ENCODE peak calls at places on chromosomes 5 and 9, in seven cellular contexts. One of them, this sample, is unnamed.
A peak's percentile ranks its signal among the peaks of the same experiment; 100 is the strongest.

GRCh38 chr5:135423158-135423925 is 23.8 kb downstream of the DCANP1 start:
- DNase-seq in cardiac muscle cell: peak; percentile 30
- DNase-seq in CD8-positive, alpha-beta T cell: no peak
- DNase-seq in fibroblast of lung: peak; percentile 48
- DNase-seq in sigmoid colon: no peak
- DNase-seq in IMR-90: no peak
- DNase-seq in hepatocyte: peak; percentile 56
- DNase-seq in this sample: peak; percentile 42

GRCh38 chr9:76610009-76610352 is 151.0 kb downstream of the GCNT1 start:
- DNase-seq in cardiac muscle cell: peak; percentile 93
- DNase-seq in CD8-positive, alpha-beta T cell: no peak
- DNase-seq in fibroblast of lung: peak; percentile 51
- DNase-seq in sigmoid colon: peak; percentile 91
- DNase-seq in IMR-90: peak; percentile 54
- DNase-seq in hepatocyte: peak; percentile 69
- DNase-seq in this sample: no peak

GRCh38 chr5:102622244-102622643 is 123.4 kb upstream of the SLCO6A1 start:
- DNase-seq in cardiac muscle cell: no peak
- DNase-seq in CD8-positive, alpha-beta T cell: no peak
- DNase-seq in fibroblast of lung: no peak
- DNase-seq in sigmoid colon: no peak
- DNase-seq in IMR-90: no peak
- DNase-seq in hepatocyte: no peak
- DNase-seq in this sample: no peak

GRCh38 chr9:104279535-104280215 is 185.6 kb downstream of the SMC2 start:
- DNase-seq in cardiac muscle cell: peak; percentile 70
- DNase-seq in CD8-positive, alpha-beta T cell: no peak
- DNase-seq in fibroblast of lung: peak; percentile 12
- DNase-seq in sigmoid colon: no peak
- DNase-seq in IMR-90: no peak
- DNase-seq in hepatocyte: no peak
- DNase-seq in this sample: no peak

GRCh38 chr9:114119242-114120191 is 20.4 kb upstream of the KIF12 start:
- DNase-seq in cardiac muscle cell: no peak
- DNase-seq in CD8-positive, alpha-beta T cell: no peak
- DNase-seq in fibroblast of lung: no peak
- DNase-seq in sigmoid colon: no peak
- DNase-seq in IMR-90: no peak
- DNase-seq in hepatocyte: no peak
- DNase-seq in this sample: no peak

GRCh38 chr5:124906339-124907097 is 160.1 kb upstream of the ZNF608 start:
- DNase-seq in cardiac muscle cell: peak; percentile 92
- DNase-seq in CD8-positive, alpha-beta T cell: no peak
- DNase-seq in fibroblast of lung: peak; percentile 78
- DNase-seq in sigmoid colon: peak; percentile 87
- DNase-seq in IMR-90: peak; percentile 79
- DNase-seq in hepatocyte: peak; percentile 58
- DNase-seq in this sample: no peak

GRCh38 chr9:75175395-75175794 is 87.1 kb downstream of the OSTF1 start:
- DNase-seq in cardiac muscle cell: no peak
- DNase-seq in CD8-positive, alpha-beta T cell: no peak
- DNase-seq in fibroblast of lung: no peak
- DNase-seq in sigmoid colon: no peak
- DNase-seq in IMR-90: no peak
- DNase-seq in hepatocyte: no peak
- DNase-seq in this sample: no peak

GRCh38 chr5:96067902-96068614 is 106.4 kb upstream of the ELL2 start:
- DNase-seq in cardiac muscle cell: peak; percentile 79
- DNase-seq in CD8-positive, alpha-beta T cell: no peak
- DNase-seq in fibroblast of lung: peak; percentile 97
- DNase-seq in sigmoid colon: no peak
- DNase-seq in IMR-90: peak; percentile 95
- DNase-seq in hepatocyte: peak; percentile 72
- DNase-seq in this sample: peak; percentile 47

GRCh38 chr5:108421713-108422112 is 39.8 kb upstream of the FBXL17 start:
- DNase-seq in cardiac muscle cell: no peak
- DNase-seq in CD8-positive, alpha-beta T cell: no peak
- DNase-seq in fibroblast of lung: peak; percentile 13
- DNase-seq in sigmoid colon: no peak
- DNase-seq in IMR-90: peak; percentile 16
- DNase-seq in hepatocyte: no peak
- DNase-seq in this sample: no peak

GRCh38 chr9:107067715-107068416 is 204.9 kb downstream of the ZNF462 start:
- DNase-seq in cardiac muscle cell: no peak
- DNase-seq in CD8-positive, alpha-beta T cell: no peak
- DNase-seq in fibroblast of lung: no peak
- DNase-seq in sigmoid colon: no peak
- DNase-seq in IMR-90: no peak
- DNase-seq in hepatocyte: peak; percentile 55
- DNase-seq in this sample: peak; percentile 63

GRCh38 chr5:56319281-56320242 is 86.4 kb upstream of the ANKRD55 start:
- DNase-seq in cardiac muscle cell: peak; percentile 84
- DNase-seq in CD8-positive, alpha-beta T cell: no peak
- DNase-seq in fibroblast of lung: peak; percentile 36
- DNase-seq in sigmoid colon: peak; percentile 69
- DNase-seq in IMR-90: peak; percentile 78
- DNase-seq in hepatocyte: no peak
- DNase-seq in this sample: no peak

GRCh38 chr9:127393680-127394079 is 3.3 kb upstream of the SLC2A8 start:
- DNase-seq in cardiac muscle cell: peak; percentile 54
- DNase-seq in CD8-positive, alpha-beta T cell: no peak
- DNase-seq in fibroblast of lung: peak; percentile 25
- DNase-seq in sigmoid colon: peak; percentile 28
- DNase-seq in IMR-90: peak; percentile 32
- DNase-seq in hepatocyte: no peak
- DNase-seq in this sample: no peak

GRCh38 chr5:160353379-160353778 is 17.0 kb downstream of the C1QTNF2 start:
- DNase-seq in cardiac muscle cell: no peak
- DNase-seq in CD8-positive, alpha-beta T cell: no peak
- DNase-seq in fibroblast of lung: no peak
- DNase-seq in sigmoid colon: peak; percentile 63
- DNase-seq in IMR-90: no peak
- DNase-seq in hepatocyte: no peak
- DNase-seq in this sample: no peak

GRCh38 chr5:80152778-80153177 is 103.1 kb downstream of the SERINC5 start:
- DNase-seq in cardiac muscle cell: no peak
- DNase-seq in CD8-positive, alpha-beta T cell: no peak
- DNase-seq in fibroblast of lung: no peak
- DNase-seq in sigmoid colon: no peak
- DNase-seq in IMR-90: no peak
- DNase-seq in hepatocyte: no peak
- DNase-seq in this sample: no peak
- TF ChIP-seq CTCF in cardiac muscle cell: no peak
- TF ChIP-seq CTCF in CD8-positive, alpha-beta T cell: no peak
- TF ChIP-seq CTCF in fibroblast of lung: no peak
- TF ChIP-seq CTCF in sigmoid colon: no peak
- TF ChIP-seq CTCF in IMR-90: no peak
- TF ChIP-seq CTCF in hepatocyte: no peak
- TF ChIP-seq CTCF in this sample: no peak

GRCh38 chr9:129886226-129887174 is 51.2 kb downstream of the USP20 start:
- DNase-seq in cardiac muscle cell: peak; percentile 30
- DNase-seq in CD8-positive, alpha-beta T cell: peak; percentile 32
- DNase-seq in fibroblast of lung: no peak
- DNase-seq in sigmoid colon: no peak
- DNase-seq in IMR-90: no peak
- DNase-seq in hepatocyte: no peak
- DNase-seq in this sample: no peak
- H3K4me1 ChIP-seq in cardiac muscle cell: peaks cover 24% of the 10 kb centered on the region
- H3K4me1 ChIP-seq in CD8-positive, alpha-beta T cell: peaks cover 70% of the 10 kb centered on the region
- H3K4me1 ChIP-seq in fibroblast of lung: peaks cover 15% of the 10 kb centered on the region
- H3K4me1 ChIP-seq in sigmoid colon: peaks cover 68% of the 10 kb centered on the region
- H3K4me1 ChIP-seq in IMR-90: peaks cover 28% of the 10 kb centered on the region
- H3K4me1 ChIP-seq in hepatocyte: peaks cover 29% of the 10 kb centered on the region
- H3K4me1 ChIP-seq in this sample: peaks cover 18% of the 10 kb centered on the region

GRCh38 chr9:100186356-100186755 is 87.3 kb downstream of the INVS start:
- DNase-seq in cardiac muscle cell: no peak
- DNase-seq in CD8-positive, alpha-beta T cell: no peak
- DNase-seq in fibroblast of lung: no peak
- DNase-seq in sigmoid colon: no peak
- DNase-seq in IMR-90: no peak
- DNase-seq in hepatocyte: no peak
- DNase-seq in this sample: no peak
- H3K9me3 ChIP-seq in cardiac muscle cell: no peaks in the 10 kb centered on the region
- H3K9me3 ChIP-seq in CD8-positive, alpha-beta T cell: peaks cover 12% of the 10 kb centered on the region
- H3K9me3 ChIP-seq in fibroblast of lung: no peaks in the 10 kb centered on the region
- H3K9me3 ChIP-seq in sigmoid colon: peaks cover 11% of the 10 kb centered on the region
- H3K9me3 ChIP-seq in IMR-90: peaks cover 8% of the 10 kb centered on the region
- H3K9me3 ChIP-seq in hepatocyte: peaks cover 6% of the 10 kb centered on the region
- H3K9me3 ChIP-seq in this sample: peaks cover 10% of the 10 kb centered on the region

DNA sequence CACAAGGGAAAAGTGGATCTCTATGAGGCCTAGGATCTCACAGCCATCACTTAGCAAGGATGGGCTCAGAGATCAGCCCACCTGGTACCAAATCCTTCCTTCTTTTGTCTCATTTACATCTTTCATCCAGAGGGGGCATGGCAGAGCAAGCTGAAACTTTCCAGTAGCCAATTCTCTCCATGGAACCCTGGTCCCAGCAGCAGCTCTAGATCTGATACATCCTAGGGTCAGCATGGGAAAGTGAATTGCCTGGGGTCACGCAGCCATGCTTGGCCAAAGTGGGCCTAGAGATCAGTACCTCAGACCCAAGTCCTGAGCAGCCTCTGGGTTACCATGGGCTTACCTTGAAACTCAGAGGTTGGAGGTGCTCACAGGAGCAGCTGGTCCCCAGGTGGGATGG is 170.5 kb downstream of the GABBR2 start:
- DNase-seq in cardiac muscle cell: no peak
- DNase-seq in CD8-positive, alpha-beta T cell: no peak
- DNase-seq in fibroblast of lung: no peak
- DNase-seq in sigmoid colon: no peak
- DNase-seq in IMR-90: no peak
- DNase-seq in hepatocyte: no peak
- DNase-seq in this sample: no peak
- TF ChIP-seq CTCF in cardiac muscle cell: peak; percentile 14
- TF ChIP-seq CTCF in CD8-positive, alpha-beta T cell: no peak
- TF ChIP-seq CTCF in fibroblast of lung: no peak
- TF ChIP-seq CTCF in sigmoid colon: no peak
- TF ChIP-seq CTCF in IMR-90: peak; percentile 3
- TF ChIP-seq CTCF in hepatocyte: no peak
- TF ChIP-seq CTCF in this sample: no peak

GRCh38 chr9:134915046-134915930 is 2.4 kb downstream of the FCN1 start:
- DNase-seq in cardiac muscle cell: no peak
- DNase-seq in CD8-positive, alpha-beta T cell: no peak
- DNase-seq in fibroblast of lung: no peak
- DNase-seq in sigmoid colon: no peak
- DNase-seq in IMR-90: no peak
- DNase-seq in hepatocyte: no peak
- DNase-seq in this sample: no peak
- H3K4me1 ChIP-seq in cardiac muscle cell: peaks cover 5% of the 10 kb centered on the region
- H3K4me1 ChIP-seq in CD8-positive, alpha-beta T cell: no peaks in the 10 kb centered on the region
- H3K4me1 ChIP-seq in fibroblast of lung: no peaks in the 10 kb centered on the region
- H3K4me1 ChIP-seq in sigmoid colon: no peaks in the 10 kb centered on the region
- H3K4me1 ChIP-seq in IMR-90: no peaks in the 10 kb centered on the region
- H3K4me1 ChIP-seq in hepatocyte: no peaks in the 10 kb centered on the region
- H3K4me1 ChIP-seq in this sample: no peaks in the 10 kb centered on the region

GRCh38 chr9:36276254-36276653 is 18.0 kb upstream of the GNE start:
- DNase-seq in cardiac muscle cell: no peak
- DNase-seq in CD8-positive, alpha-beta T cell: no peak
- DNase-seq in fibroblast of lung: no peak
- DNase-seq in sigmoid colon: no peak
- DNase-seq in IMR-90: no peak
- DNase-seq in hepatocyte: no peak
- DNase-seq in this sample: no peak

GRCh38 chr9:36275060-36275459 is 16.8 kb upstream of the GNE start:
- DNase-seq in cardiac muscle cell: no peak
- DNase-seq in CD8-positive, alpha-beta T cell: no peak
- DNase-seq in fibroblast of lung: no peak
- DNase-seq in sigmoid colon: no peak
- DNase-seq in IMR-90: no peak
- DNase-seq in hepatocyte: no peak
- DNase-seq in this sample: no peak

GRCh38 chr9:36280989-36281388 is 22.7 kb upstream of the GNE start:
- DNase-seq in cardiac muscle cell: no peak
- DNase-seq in CD8-positive, alpha-beta T cell: no peak
- DNase-seq in fibroblast of lung: no peak
- DNase-seq in sigmoid colon: no peak
- DNase-seq in IMR-90: no peak
- DNase-seq in hepatocyte: no peak
- DNase-seq in this sample: no peak

GRCh38 chr9:36278243-36278642 is 20.0 kb upstream of the GNE start:
- DNase-seq in cardiac muscle cell: no peak
- DNase-seq in CD8-positive, alpha-beta T cell: no peak
- DNase-seq in fibroblast of lung: no peak
- DNase-seq in sigmoid colon: no peak
- DNase-seq in IMR-90: no peak
- DNase-seq in hepatocyte: no peak
- DNase-seq in this sample: no peak

GRCh38 chr9:36276840-36277239 is 18.6 kb upstream of the GNE start:
- DNase-seq in cardiac muscle cell: peak; percentile 86
- DNase-seq in CD8-positive, alpha-beta T cell: no peak
- DNase-seq in fibroblast of lung: peak; percentile 90
- DNase-seq in sigmoid colon: no peak
- DNase-seq in IMR-90: peak; percentile 90
- DNase-seq in hepatocyte: peak; percentile 43
- DNase-seq in this sample: peak; percentile 68
- H3K9me3 ChIP-seq in cardiac muscle cell: no peaks in the 10 kb centered on the region
- H3K9me3 ChIP-seq in CD8-positive, alpha-beta T cell: no peaks in the 10 kb centered on the region
- H3K9me3 ChIP-seq in fibroblast of lung: no peaks in the 10 kb centered on the region
- H3K9me3 ChIP-seq in sigmoid colon: no peaks in the 10 kb centered on the region
- H3K9me3 ChIP-seq in IMR-90: no peaks in the 10 kb centered on the region
- H3K9me3 ChIP-seq in hepatocyte: no peaks in the 10 kb centered on the region
- H3K9me3 ChIP-seq in this sample: no peaks in the 10 kb centered on the region

This sample was measured in Caco-2.